ENCODE peak calls at places on chromosomes 12 and 14, in four cellular contexts. P, H, X and C are unnamed samples.

GRCh38 chr14:103476065-103476464 is 46.6 kb downstream of the CKB start:
- DNase-seq in H (no peak), P (no peak), X (no peak), C (no peak)

GRCh38 chr12:31456562-31456961 is 130.6 kb upstream of the SINHCAF start:
- DNase-seq in X (no peak), P (no peak), H (no peak), C (no peak)

GRCh38 chr12:71415336-71416231 is 24.0 kb upstream of the LGR5 start:
- DNase-seq in X (no peak), P (no peak), H (peak; percentile 77), C (no peak)

GRCh38 chr14:65278589-65278988 is 133.9 kb upstream of the FUT8 start:
- DNase-seq in X (no peak), P (no peak), H (no peak), C (no peak)

GRCh38 chr12:49872381-49872780 is 29.5 kb upstream of the BCDIN3D start:
- DNase-seq in H (no peak), P (no peak), X (no peak), C (no peak)

GRCh38 chr14:73025544-73025943 is 1.4 kb downstream of the ZFYVE1 start:
- DNase-seq in P (no peak), H (peak; percentile 55), X (no peak), C (no peak)

GRCh38 chr12:121033625-121034349 is 5.3 kb downstream of the OASL start:
- DNase-seq in X (no peak), H (peak; percentile 18), P (no peak), C (no peak)

GRCh38 chr14:97788364-97788763 is 991.2 kb downstream of the VRK1 start:
- DNase-seq in P (no peak), X (no peak), H (no peak), C (no peak)

GRCh38 chr12:55965240-55965639 is 602 bp downstream of the PMEL start:
- DNase-seq in P (no peak), X (no peak), H (no peak), C (no peak)

GRCh38 chr14:73607241-73607640 is 5.1 kb upstream of the ACOT6 start:
- DNase-seq in P (no peak), H (no peak), X (no peak), C (no peak)

GRCh38 chr12:26630546-26631027 is 202.4 kb downstream of the ITPR2 start:
- DNase-seq in P (no peak), H (peak; percentile 84), X (no peak), C (no peak)

GRCh38 chr12:26627335-26627734 is 205.7 kb downstream of the ITPR2 start:
- DNase-seq in X (no peak), H (peak; percentile 44), P (no peak), C (no peak)

GRCh38 chr12:26628234-26628633 is 204.8 kb downstream of the ITPR2 start:
- DNase-seq in X (no peak), P (no peak), H (no peak), C (no peak)

GRCh38 chr12:26631846-26632245 is 201.1 kb downstream of the ITPR2 start:
- DNase-seq in X (no peak), H (no peak), P (no peak), C (no peak)

DNA sequence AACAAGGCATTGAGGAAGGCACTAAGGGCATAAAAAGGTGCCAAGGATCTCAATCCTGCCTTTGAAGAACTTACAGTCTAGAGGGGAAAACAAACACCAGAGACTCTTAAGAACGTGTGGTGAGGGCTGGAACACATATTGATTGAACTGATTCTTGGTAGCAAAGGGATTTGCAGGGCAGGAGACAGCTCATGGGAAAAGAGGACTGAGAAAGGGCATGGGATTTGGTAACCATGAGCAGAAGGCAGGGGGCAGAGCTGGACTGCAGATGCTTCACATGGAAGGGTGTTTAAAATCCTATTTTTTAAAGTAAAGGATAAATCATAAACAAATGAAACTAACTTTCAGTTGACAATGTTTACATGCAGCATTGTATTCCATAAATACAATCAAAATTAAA is 203.1 kb downstream of the ITPR2 start:
- DNase-seq in H (peak; percentile 75), X (no peak), P (no peak), C (no peak)
- TF ChIP-seq CTCF in H (peak; percentile 79), X (no peak), P (no peak), C (no peak)

DNA sequence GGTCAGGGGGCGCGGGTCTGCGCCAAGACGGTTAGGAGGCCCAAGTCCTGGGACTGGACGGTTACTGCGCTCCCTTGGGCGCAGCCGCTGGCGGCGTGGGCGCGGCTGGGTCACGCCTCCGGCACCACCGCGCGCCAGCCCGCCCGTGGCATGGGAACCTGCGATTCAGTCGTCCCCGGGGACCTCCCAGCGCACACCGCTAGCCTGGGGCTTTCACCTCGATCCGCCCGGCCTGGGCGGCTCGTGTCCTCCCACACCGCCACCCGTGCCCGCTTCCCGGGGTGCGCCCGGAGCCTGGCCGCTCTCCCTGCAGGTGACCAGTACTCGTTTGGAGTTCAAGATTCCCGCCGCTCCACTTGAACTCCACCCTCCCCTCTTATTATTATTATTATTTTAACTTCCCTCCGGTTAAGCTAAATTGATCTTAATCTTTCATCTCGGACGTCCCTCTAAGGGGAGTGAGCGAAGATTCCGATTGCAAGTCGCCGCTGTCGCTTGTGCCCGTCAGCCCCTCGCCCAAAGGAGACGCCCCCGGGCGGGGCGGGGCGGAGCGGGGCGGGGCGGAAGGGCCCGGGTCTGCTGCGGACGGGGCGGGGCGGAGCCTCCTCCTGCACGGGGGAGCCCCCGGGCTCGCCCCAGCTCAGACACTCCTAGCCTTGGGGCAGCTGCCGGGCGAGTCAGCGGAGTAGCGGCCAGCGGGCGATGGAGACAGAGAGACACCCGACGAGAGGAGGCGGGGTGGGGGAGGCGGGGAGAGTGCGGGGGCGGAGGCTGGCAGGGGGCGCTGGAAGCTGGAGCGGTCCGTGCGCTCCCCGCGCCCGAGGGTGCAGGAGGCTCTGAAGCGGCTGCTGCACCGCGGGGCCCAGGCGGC is at the start of gene KCNMB4:
- DNase-seq in P (peak; percentile 79), X (peak; percentile 57), H (peak; percentile 30), C (peak; percentile 86)
- TF ChIP-seq CTCF in P (no peak), X (no peak), H (no peak), C (no peak)

GRCh38 chr12:11805043-11805442 is 155.6 kb downstream of the ETV6 start:
- DNase-seq in X (no peak), P (no peak), H (no peak), C (no peak)
- TF ChIP-seq CTCF in X (no peak), P (no peak), H (peak; percentile 48), C (no peak)

GRCh38 chr12:132556801-132557200 is 53.6 kb downstream of the LRCOL1 start:
- DNase-seq in X (no peak), P (no peak), H (no peak), C (no peak)

GRCh38 chr12:132555686-132556085 is 54.7 kb downstream of the LRCOL1 start:
- DNase-seq in P (no peak), H (no peak), X (no peak), C (no peak)

GRCh38 chr12:132556216-132556615 is 54.2 kb downstream of the LRCOL1 start:
- DNase-seq in X (no peak), H (no peak), P (no peak), C (no peak)

GRCh38 chr12:132557291-132557968 is 53.0 kb downstream of the LRCOL1 start:
- DNase-seq in H (no peak), P (no peak), X (no peak), C (no peak)

GRCh38 chr12:132554857-132555630 is 55.3 kb downstream of the LRCOL1 start:
- DNase-seq in X (no peak), P (no peak), H (peak; percentile 23), C (no peak)
- TF ChIP-seq CTCF in X (no peak), P (no peak), H (peak; percentile 49), C (peak; percentile 71)

DNA sequence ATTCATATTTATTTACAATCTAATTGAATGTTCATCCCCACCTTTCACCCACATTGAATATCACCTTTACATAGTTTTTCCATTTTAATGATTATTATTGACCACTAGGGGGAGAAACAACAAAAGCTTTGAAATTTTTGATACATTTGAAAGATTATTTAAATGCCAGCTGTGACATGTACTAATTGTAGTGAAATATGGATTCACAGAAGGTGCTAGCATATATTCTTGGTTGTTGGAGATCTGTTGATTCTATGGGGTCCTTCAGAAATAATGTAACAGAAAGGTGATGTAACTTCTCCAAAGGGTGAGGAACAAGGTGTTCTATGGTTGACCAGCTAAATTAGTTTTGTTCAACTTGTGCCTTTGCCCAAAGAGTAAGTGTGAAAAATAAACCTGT is 22.4 kb upstream of the GPR33 start:
- DNase-seq in H (peak; percentile 43), X (no peak), P (no peak), C (no peak)
- TF ChIP-seq CTCF in H (peak; percentile 40), X (no peak), P (peak; percentile 36), C (peak; percentile 89)

GRCh38 chr12:40342010-40342409 is 117.2 kb downstream of the LRRK2 start:
- DNase-seq in H (no peak), P (no peak), X (no peak), C (no peak)

DNA sequence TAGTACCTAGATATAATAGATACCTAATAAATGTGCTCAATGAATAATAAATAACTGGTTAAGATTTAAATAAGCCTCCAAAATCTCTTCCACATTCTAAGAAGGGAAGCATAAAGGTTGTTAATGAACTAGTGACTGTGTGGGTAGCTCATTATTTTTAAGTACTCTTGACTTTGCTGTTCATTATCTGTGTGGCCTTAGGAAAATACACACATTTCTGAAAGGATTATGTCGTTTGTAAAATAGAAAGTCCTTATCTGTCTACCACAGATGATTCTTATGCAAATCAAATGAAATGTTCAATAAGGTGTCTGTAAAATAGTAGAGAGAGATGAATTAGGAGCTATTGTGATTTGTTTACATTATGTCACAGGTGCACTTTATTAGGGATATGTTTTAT is 119.5 kb downstream of the LRRK2 start:
- DNase-seq in H (no peak), X (no peak), P (no peak), C (no peak)
- TF ChIP-seq CTCF in H (no peak), X (no peak), P (no peak), C (no peak)

GRCh38 chr12:29844667-29845066 is 60.9 kb upstream of the TMTC1 start:
- DNase-seq in X (no peak), H (peak; percentile 39), P (no peak), C (no peak)
- TF ChIP-seq CTCF in X (no peak), H (peak; percentile 17), P (no peak), C (no peak)

GRCh38 chr14:57692671-57693070 is 173.2 kb downstream of the SLC35F4 start:
- DNase-seq in X (no peak), P (no peak), H (peak; percentile 81), C (no peak)
- TF ChIP-seq CTCF in X (no peak), P (no peak), H (peak; percentile 61), C (peak; percentile 74)

DNA sequence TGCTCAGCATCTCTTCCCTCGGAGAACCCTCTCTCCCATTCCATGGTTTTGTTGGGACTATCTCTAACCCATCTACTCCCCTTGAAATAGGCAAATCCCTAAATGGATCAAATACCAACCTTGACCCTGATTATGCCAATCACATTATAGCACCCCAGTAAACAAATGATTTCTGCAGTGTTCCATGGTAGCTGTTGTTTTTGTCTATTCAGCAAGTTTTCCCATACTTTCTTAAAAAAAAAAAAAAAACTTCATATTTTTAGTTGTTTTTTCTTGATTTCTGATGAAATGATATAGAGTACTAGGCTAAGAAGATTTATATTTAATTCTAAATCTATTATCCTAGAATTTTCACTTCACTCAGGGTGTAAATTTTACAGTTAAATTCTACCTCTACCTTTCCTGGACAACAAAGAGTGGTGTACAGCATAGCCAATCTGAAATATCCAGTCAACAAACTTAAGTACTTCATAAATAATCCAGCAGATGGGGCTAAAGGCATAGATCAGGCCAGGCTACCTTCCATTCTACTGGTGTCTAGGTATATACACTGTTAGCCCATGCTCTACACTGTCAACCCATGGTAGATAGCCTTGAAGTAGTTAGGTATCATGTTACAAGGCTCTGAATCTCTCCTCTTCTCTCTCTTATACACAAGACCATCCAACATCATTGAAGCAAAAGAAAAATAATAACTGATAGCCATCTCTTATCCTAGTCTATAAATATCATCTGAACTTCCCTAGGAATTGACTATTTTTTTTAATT is 82.2 kb downstream of the PLEKHG7 start:
- DNase-seq in H (peak; percentile 93), P (no peak), X (no peak), C (no peak)
- TF ChIP-seq CTCF in H (peak; percentile 68), P (no peak), X (no peak), C (peak; percentile 80)